ENCODE peak calls at places on chromosomes 3 and 15, in five cellular contexts. One of them, this sample, is unnamed. For H3K27me3, the result is how much of the 10 kb centered on the place peaks cover.

GRCh38 chr3:186219211-186219638 is 110.3 kb upstream of the ETV5 start:
- DNase-seq in adrenal gland: no peak
- DNase-seq in neural progenitor cell: no peak
- DNase-seq in tibial nerve: no peak
- DNase-seq in heart right ventricle: no peak
- DNase-seq in this sample: no peak

GRCh38 chr3:129226374-129226773 is 23.0 kb upstream of the COPG1 start:
- DNase-seq in neural progenitor cell: no peak
- DNase-seq in heart right ventricle: peak
- DNase-seq in tibial nerve: peak
- DNase-seq in adrenal gland: peak
- DNase-seq in this sample: no peak

GRCh38 chr3:18743761-18744160 is 318.6 kb upstream of the SATB1 start:
- DNase-seq in neural progenitor cell: no peak
- DNase-seq in adrenal gland: no peak
- DNase-seq in heart right ventricle: no peak
- DNase-seq in tibial nerve: no peak
- DNase-seq in this sample: no peak

GRCh38 chr3:72872183-72872582 is 15.7 kb upstream of the GXYLT2 start:
- DNase-seq in tibial nerve: no peak
- DNase-seq in neural progenitor cell: no peak
- DNase-seq in adrenal gland: no peak
- DNase-seq in heart right ventricle: no peak
- DNase-seq in this sample: no peak

GRCh38 chr3:50508821-50509220 is 5.4 kb upstream of the CACNA2D2 start:
- DNase-seq in neural progenitor cell: no peak
- DNase-seq in tibial nerve: no peak
- DNase-seq in heart right ventricle: no peak
- DNase-seq in adrenal gland: no peak
- DNase-seq in this sample: no peak

GRCh38 chr3:127304121-127304744 is 16.4 kb upstream of the PRR20G start:
- DNase-seq in adrenal gland: no peak
- DNase-seq in neural progenitor cell: peak
- DNase-seq in tibial nerve: no peak
- DNase-seq in heart right ventricle: no peak
- DNase-seq in this sample: peak

GRCh38 chr3:182793663-182794454 is 555 bp downstream of the ATP11B start:
- DNase-seq in adrenal gland: peak
- DNase-seq in heart right ventricle: peak
- DNase-seq in neural progenitor cell: peak
- DNase-seq in tibial nerve: peak
- DNase-seq in this sample: peak

GRCh38 chr3:186626254-186626847 is 13.5 kb downstream of the AHSG start:
- DNase-seq in heart right ventricle: no peak
- DNase-seq in tibial nerve: no peak
- DNase-seq in neural progenitor cell: no peak
- DNase-seq in adrenal gland: no peak
- DNase-seq in this sample: no peak

GRCh38 chr3:23819599-23820360 is 14.0 kb downstream of the UBE2E1 start:
- DNase-seq in tibial nerve: no peak
- DNase-seq in heart right ventricle: no peak
- DNase-seq in neural progenitor cell: peak
- DNase-seq in adrenal gland: no peak
- DNase-seq in this sample: no peak

GRCh38 chr15:96417760-96418130 is 87.2 kb downstream of the NR2F2 start:
- DNase-seq in heart right ventricle: no peak
- DNase-seq in adrenal gland: no peak
- DNase-seq in tibial nerve: no peak
- DNase-seq in neural progenitor cell: no peak
- DNase-seq in this sample: no peak

GRCh38 chr15:96416218-96416933 is 85.9 kb downstream of the NR2F2 start:
- DNase-seq in tibial nerve: no peak
- DNase-seq in heart right ventricle: no peak
- DNase-seq in neural progenitor cell: peak
- DNase-seq in adrenal gland: no peak
- DNase-seq in this sample: no peak

GRCh38 chr15:96414875-96415274 is 84.4 kb downstream of the NR2F2 start:
- DNase-seq in neural progenitor cell: no peak
- DNase-seq in heart right ventricle: no peak
- DNase-seq in adrenal gland: no peak
- DNase-seq in tibial nerve: no peak
- DNase-seq in this sample: no peak

GRCh38 chr15:96416934-96417759 is 86.6 kb downstream of the NR2F2 start:
- DNase-seq in heart right ventricle: no peak
- DNase-seq in tibial nerve: no peak
- DNase-seq in adrenal gland: no peak
- DNase-seq in neural progenitor cell: peak
- DNase-seq in this sample: no peak

GRCh38 chr15:96415513-96416217 is 85.2 kb downstream of the NR2F2 start:
- DNase-seq in heart right ventricle: no peak
- DNase-seq in neural progenitor cell: no peak
- DNase-seq in adrenal gland: no peak
- DNase-seq in tibial nerve: no peak
- DNase-seq in this sample: no peak
- H3K27me3 ChIP-seq in heart right ventricle: half or more
- H3K27me3 ChIP-seq in neural progenitor cell: half or more
- H3K27me3 ChIP-seq in adrenal gland: half or more
- H3K27me3 ChIP-seq in tibial nerve: under half
- H3K27me3 ChIP-seq in this sample: under half

GRCh38 chr3:126212629-126213375 is 32.4 kb upstream of the ALDH1L1 start:
- DNase-seq in neural progenitor cell: peak
- DNase-seq in heart right ventricle: peak
- DNase-seq in tibial nerve: no peak
- DNase-seq in adrenal gland: peak
- DNase-seq in this sample: no peak
- H3K27me3 ChIP-seq in neural progenitor cell: under half
- H3K27me3 ChIP-seq in heart right ventricle: half or more
- H3K27me3 ChIP-seq in tibial nerve: under half
- H3K27me3 ChIP-seq in adrenal gland: under half
- H3K27me3 ChIP-seq in this sample: under half

DNA sequence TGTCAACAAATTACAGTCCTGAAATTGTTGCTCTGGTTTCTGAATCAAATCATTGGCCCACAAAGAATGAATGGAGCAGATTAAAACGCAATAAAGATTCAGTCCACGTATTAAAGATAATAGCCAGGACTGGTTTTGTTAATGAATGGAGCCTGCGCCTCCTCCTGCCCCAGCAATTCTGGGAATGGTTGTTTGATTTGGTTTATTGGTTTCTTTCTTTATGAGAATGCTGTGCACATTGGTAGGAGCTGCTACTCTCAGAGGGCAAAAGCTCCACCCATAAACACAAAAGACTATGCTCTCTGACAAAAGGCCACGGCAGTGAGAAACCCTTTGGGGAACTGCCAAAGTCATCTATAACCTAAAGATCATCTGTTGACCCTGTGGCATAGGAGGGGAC is 261.1 kb downstream of the ABHD5 start:
- DNase-seq in tibial nerve: no peak
- DNase-seq in adrenal gland: no peak
- DNase-seq in neural progenitor cell: no peak
- DNase-seq in heart right ventricle: no peak
- DNase-seq in this sample: no peak
- H3K27me3 ChIP-seq in tibial nerve: under half
- H3K27me3 ChIP-seq in adrenal gland: under half
- H3K27me3 ChIP-seq in neural progenitor cell: under half
- H3K27me3 ChIP-seq in heart right ventricle: under half
- H3K27me3 ChIP-seq in this sample: under half

DNA sequence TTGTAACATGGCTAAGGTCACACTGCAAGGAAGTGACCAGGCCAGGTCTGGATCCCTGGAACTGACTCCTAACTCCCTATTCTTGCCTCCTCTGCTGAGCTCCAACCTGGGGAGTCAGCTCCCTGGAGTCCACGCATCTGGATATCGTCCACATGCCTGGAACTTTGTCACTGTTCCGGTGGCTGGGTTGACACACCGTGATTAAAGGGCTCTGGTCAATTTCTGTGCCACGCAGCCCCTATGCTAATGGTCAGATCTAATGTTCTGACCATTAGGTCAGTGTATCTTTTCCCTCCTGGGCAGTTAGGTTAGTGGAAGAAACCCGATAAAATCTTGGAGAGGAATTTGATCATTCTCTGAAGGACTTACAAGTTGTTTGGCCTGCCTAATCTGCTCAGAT is 1.6 kb upstream of the TPM1 start:
- DNase-seq in neural progenitor cell: no peak
- DNase-seq in tibial nerve: no peak
- DNase-seq in adrenal gland: no peak
- DNase-seq in heart right ventricle: no peak
- DNase-seq in this sample: no peak
- H3K27me3 ChIP-seq in neural progenitor cell: under half
- H3K27me3 ChIP-seq in tibial nerve: under half
- H3K27me3 ChIP-seq in adrenal gland: under half
- H3K27me3 ChIP-seq in heart right ventricle: half or more
- H3K27me3 ChIP-seq in this sample: under half

GRCh38 chr15:76062282-76062681 is 2.5 kb downstream of the TMEM266 start:
- DNase-seq in adrenal gland: no peak
- DNase-seq in heart right ventricle: no peak
- DNase-seq in neural progenitor cell: no peak
- DNase-seq in tibial nerve: no peak
- DNase-seq in this sample: no peak
- H3K27me3 ChIP-seq in adrenal gland: under half
- H3K27me3 ChIP-seq in heart right ventricle: half or more
- H3K27me3 ChIP-seq in neural progenitor cell: half or more
- H3K27me3 ChIP-seq in tibial nerve: under half
- H3K27me3 ChIP-seq in this sample: under half

GRCh38 chr3:138199847-138200246 is 12.7 kb downstream of the ARMC8 start:
- DNase-seq in tibial nerve: no peak
- DNase-seq in adrenal gland: no peak
- DNase-seq in heart right ventricle: no peak
- DNase-seq in neural progenitor cell: no peak
- DNase-seq in this sample: no peak
- H3K27me3 ChIP-seq in tibial nerve: under half
- H3K27me3 ChIP-seq in adrenal gland: under half
- H3K27me3 ChIP-seq in heart right ventricle: under half
- H3K27me3 ChIP-seq in neural progenitor cell: under half
- H3K27me3 ChIP-seq in this sample: under half

DNA sequence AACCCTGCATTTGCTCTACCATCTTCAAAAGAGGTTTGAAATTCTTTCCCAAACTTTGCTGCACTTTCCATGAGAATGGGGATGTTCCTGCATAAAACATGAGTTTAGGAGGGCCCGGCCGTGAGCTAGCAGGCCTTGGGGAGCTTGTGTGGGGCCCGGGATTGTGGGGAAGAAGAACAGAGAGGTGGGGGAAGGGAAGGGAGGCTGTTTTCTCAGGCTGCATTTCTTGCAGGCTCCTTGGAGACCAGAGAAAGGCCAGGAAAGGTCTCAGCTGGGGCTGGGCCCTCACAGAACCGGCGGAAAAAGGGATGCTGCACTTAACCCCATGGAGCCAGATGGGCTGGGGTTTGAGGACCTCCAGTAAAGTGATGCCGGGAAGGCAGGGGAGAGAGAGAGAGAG is 40.8 kb downstream of the SEMA5B start:
- DNase-seq in adrenal gland: no peak
- DNase-seq in neural progenitor cell: peak
- DNase-seq in tibial nerve: no peak
- DNase-seq in heart right ventricle: no peak
- DNase-seq in this sample: no peak
- H3K27me3 ChIP-seq in adrenal gland: under half
- H3K27me3 ChIP-seq in neural progenitor cell: under half
- H3K27me3 ChIP-seq in tibial nerve: under half
- H3K27me3 ChIP-seq in heart right ventricle: under half
- H3K27me3 ChIP-seq in this sample: under half